ENCODE peak calls at places on chromosome 15, in six cellular contexts. One of them, this sample, is unnamed.

GRCh38 chr15:75884041-75884440 is 19.6 kb upstream of the FBXO22 start:
- DNase-seq in fibroblast of lung: peak
- DNase-seq in thoracic aorta: no peak
- DNase-seq in A673: no peak
- DNase-seq in endodermal cell: no peak
- DNase-seq in OCI-LY7: no peak
- DNase-seq in this sample: no peak

GRCh38 chr15:71149645-71150557 is 34.6 kb downstream of the THSD4 start:
- DNase-seq in fibroblast of lung: peak
- DNase-seq in thoracic aorta: no peak
- DNase-seq in A673: no peak
- DNase-seq in endodermal cell: no peak
- DNase-seq in OCI-LY7: no peak
- DNase-seq in this sample: peak

GRCh38 chr15:95565201-95565600 is 765.3 kb upstream of the NR2F2 start:
- DNase-seq in fibroblast of lung: peak
- DNase-seq in thoracic aorta: no peak
- DNase-seq in A673: no peak
- DNase-seq in endodermal cell: no peak
- DNase-seq in OCI-LY7: no peak
- DNase-seq in this sample: no peak

GRCh38 chr15:78641876-78642275 is 866 bp upstream of the CHRNB4 start:
- DNase-seq in fibroblast of lung: no peak
- DNase-seq in thoracic aorta: no peak
- DNase-seq in A673: no peak
- DNase-seq in endodermal cell: no peak
- DNase-seq in OCI-LY7: no peak
- DNase-seq in this sample: no peak

GRCh38 chr15:63979227-63979793 is 67.0 kb downstream of the DAPK2 start:
- DNase-seq in fibroblast of lung: no peak
- DNase-seq in thoracic aorta: no peak
- DNase-seq in A673: no peak
- DNase-seq in endodermal cell: peak
- DNase-seq in OCI-LY7: no peak
- DNase-seq in this sample: no peak

GRCh38 chr15:67091073-67091965 is 25.9 kb downstream of the SMAD3 start:
- DNase-seq in fibroblast of lung: peak
- DNase-seq in thoracic aorta: no peak
- DNase-seq in A673: no peak
- DNase-seq in endodermal cell: no peak
- DNase-seq in OCI-LY7: no peak
- DNase-seq in this sample: peak

GRCh38 chr15:70334286-70334685 is 236.6 kb upstream of the TLE3 start:
- DNase-seq in fibroblast of lung: no peak
- DNase-seq in thoracic aorta: no peak
- DNase-seq in A673: no peak
- DNase-seq in endodermal cell: no peak
- DNase-seq in OCI-LY7: no peak
- DNase-seq in this sample: no peak

GRCh38 chr15:41510728-41511127 is 2.9 kb downstream of the LTK start:
- DNase-seq in fibroblast of lung: no peak
- DNase-seq in thoracic aorta: no peak
- DNase-seq in A673: no peak
- DNase-seq in endodermal cell: no peak
- DNase-seq in OCI-LY7: no peak
- DNase-seq in this sample: no peak

GRCh38 chr15:67224889-67225288 is 29.6 kb downstream of the AAGAB start:
- DNase-seq in fibroblast of lung: no peak
- DNase-seq in thoracic aorta: no peak
- DNase-seq in A673: no peak
- DNase-seq in endodermal cell: no peak
- DNase-seq in OCI-LY7: no peak
- DNase-seq in this sample: no peak

GRCh38 chr15:40340038-40340739 is 550 bp downstream of the CCDC9B start:
- DNase-seq in fibroblast of lung: peak
- DNase-seq in thoracic aorta: peak
- DNase-seq in A673: peak
- DNase-seq in endodermal cell: no peak
- DNase-seq in OCI-LY7: no peak
- DNase-seq in this sample: peak

GRCh38 chr15:52118969-52119749 is 6.6 kb upstream of the BCL2L10 start:
- DNase-seq in fibroblast of lung: no peak
- DNase-seq in thoracic aorta: no peak
- DNase-seq in A673: peak
- DNase-seq in endodermal cell: no peak
- DNase-seq in OCI-LY7: no peak
- DNase-seq in this sample: no peak

GRCh38 chr15:81776961-81777360 is 268.9 kb downstream of the MEX3B start:
- DNase-seq in fibroblast of lung: no peak
- DNase-seq in thoracic aorta: no peak
- DNase-seq in A673: no peak
- DNase-seq in endodermal cell: no peak
- DNase-seq in OCI-LY7: no peak
- DNase-seq in this sample: no peak

GRCh38 chr15:69830425-69830824 is 267.3 kb downstream of the TLE3 start:
- DNase-seq in fibroblast of lung: no peak
- DNase-seq in thoracic aorta: no peak
- DNase-seq in A673: no peak
- DNase-seq in endodermal cell: no peak
- DNase-seq in OCI-LY7: no peak
- DNase-seq in this sample: no peak

GRCh38 chr15:65330934-65331645 is 26.6 kb downstream of the RNU5B-1 start:
- DNase-seq in fibroblast of lung: no peak
- DNase-seq in thoracic aorta: no peak
- DNase-seq in A673: no peak
- DNase-seq in endodermal cell: peak
- DNase-seq in OCI-LY7: no peak
- DNase-seq in this sample: no peak

GRCh38 chr15:34039506-34040123 is 611 bp upstream of the AVEN start:
- DNase-seq in fibroblast of lung: peak
- DNase-seq in thoracic aorta: no peak
- DNase-seq in A673: no peak
- DNase-seq in endodermal cell: no peak
- DNase-seq in OCI-LY7: peak
- DNase-seq in this sample: no peak

GRCh38 chr15:66369773-66370651 is 13.5 kb upstream of the TIPIN start:
- DNase-seq in fibroblast of lung: peak
- DNase-seq in thoracic aorta: no peak
- DNase-seq in A673: peak
- DNase-seq in endodermal cell: no peak
- DNase-seq in OCI-LY7: peak
- DNase-seq in this sample: no peak

GRCh38 chr15:35211240-35211952 is 126.3 kb upstream of the NANOGP8 start:
- DNase-seq in fibroblast of lung: no peak
- DNase-seq in thoracic aorta: no peak
- DNase-seq in A673: no peak
- DNase-seq in endodermal cell: no peak
- DNase-seq in OCI-LY7: no peak
- DNase-seq in this sample: no peak

GRCh38 chr15:57218826-57219576 is 157.3 kb upstream of the CGNL1 start:
- DNase-seq in fibroblast of lung: peak
- DNase-seq in thoracic aorta: no peak
- DNase-seq in A673: peak
- DNase-seq in endodermal cell: peak
- DNase-seq in OCI-LY7: peak
- DNase-seq in this sample: no peak

GRCh38 chr15:65132841-65133549 is 613 bp downstream of the PDCD7 start:
- DNase-seq in fibroblast of lung: peak
- DNase-seq in thoracic aorta: no peak
- DNase-seq in A673: peak
- DNase-seq in endodermal cell: peak
- DNase-seq in OCI-LY7: peak
- DNase-seq in this sample: peak

GRCh38 chr15:61228025-61228901 is 839 bp downstream of the RORA start:
- DNase-seq in fibroblast of lung: peak
- DNase-seq in thoracic aorta: no peak
- DNase-seq in A673: peak
- DNase-seq in endodermal cell: peak
- DNase-seq in OCI-LY7: no peak
- DNase-seq in this sample: peak

GRCh38 chr15:90895571-90896117 is 7.5 kb upstream of the MAN2A2 start:
- DNase-seq in fibroblast of lung: no peak
- DNase-seq in thoracic aorta: no peak
- DNase-seq in A673: peak
- DNase-seq in endodermal cell: peak
- DNase-seq in OCI-LY7: no peak
- DNase-seq in this sample: no peak

GRCh38 chr15:76345880-76346665 is 9.5 kb downstream of the ISL2 start:
- DNase-seq in fibroblast of lung: no peak
- DNase-seq in thoracic aorta: no peak
- DNase-seq in A673: no peak
- DNase-seq in endodermal cell: peak
- DNase-seq in OCI-LY7: no peak
- DNase-seq in this sample: no peak

GRCh38 chr15:57784081-57784488 is 77.6 kb downstream of the POLR2M start:
- DNase-seq in fibroblast of lung: no peak
- DNase-seq in thoracic aorta: no peak
- DNase-seq in A673: peak
- DNase-seq in endodermal cell: no peak
- DNase-seq in OCI-LY7: no peak
- DNase-seq in this sample: no peak

GRCh38 chr15:56241374-56242085 is 2.1 kb downstream of the RFX7 start:
- DNase-seq in fibroblast of lung: peak
- DNase-seq in thoracic aorta: no peak
- DNase-seq in A673: no peak
- DNase-seq in endodermal cell: no peak
- DNase-seq in OCI-LY7: peak
- DNase-seq in this sample: no peak

GRCh38 chr15:53787349-53787748 is 27.9 kb upstream of the WDR72 start:
- DNase-seq in fibroblast of lung: no peak
- DNase-seq in thoracic aorta: no peak
- DNase-seq in A673: no peak
- DNase-seq in endodermal cell: no peak
- DNase-seq in OCI-LY7: no peak
- DNase-seq in this sample: no peak

GRCh38 chr15:91824256-91824655 is 29.3 kb upstream of the SLCO3A1 start:
- DNase-seq in fibroblast of lung: no peak
- DNase-seq in thoracic aorta: no peak
- DNase-seq in A673: no peak
- DNase-seq in endodermal cell: no peak
- DNase-seq in OCI-LY7: no peak
- DNase-seq in this sample: no peak

GRCh38 chr15:95269247-95270155 is 1038.1 kb downstream of the MCTP2 start:
- DNase-seq in fibroblast of lung: no peak
- DNase-seq in thoracic aorta: no peak
- DNase-seq in A673: no peak
- DNase-seq in endodermal cell: no peak
- DNase-seq in OCI-LY7: no peak
- DNase-seq in this sample: no peak

DNA sequence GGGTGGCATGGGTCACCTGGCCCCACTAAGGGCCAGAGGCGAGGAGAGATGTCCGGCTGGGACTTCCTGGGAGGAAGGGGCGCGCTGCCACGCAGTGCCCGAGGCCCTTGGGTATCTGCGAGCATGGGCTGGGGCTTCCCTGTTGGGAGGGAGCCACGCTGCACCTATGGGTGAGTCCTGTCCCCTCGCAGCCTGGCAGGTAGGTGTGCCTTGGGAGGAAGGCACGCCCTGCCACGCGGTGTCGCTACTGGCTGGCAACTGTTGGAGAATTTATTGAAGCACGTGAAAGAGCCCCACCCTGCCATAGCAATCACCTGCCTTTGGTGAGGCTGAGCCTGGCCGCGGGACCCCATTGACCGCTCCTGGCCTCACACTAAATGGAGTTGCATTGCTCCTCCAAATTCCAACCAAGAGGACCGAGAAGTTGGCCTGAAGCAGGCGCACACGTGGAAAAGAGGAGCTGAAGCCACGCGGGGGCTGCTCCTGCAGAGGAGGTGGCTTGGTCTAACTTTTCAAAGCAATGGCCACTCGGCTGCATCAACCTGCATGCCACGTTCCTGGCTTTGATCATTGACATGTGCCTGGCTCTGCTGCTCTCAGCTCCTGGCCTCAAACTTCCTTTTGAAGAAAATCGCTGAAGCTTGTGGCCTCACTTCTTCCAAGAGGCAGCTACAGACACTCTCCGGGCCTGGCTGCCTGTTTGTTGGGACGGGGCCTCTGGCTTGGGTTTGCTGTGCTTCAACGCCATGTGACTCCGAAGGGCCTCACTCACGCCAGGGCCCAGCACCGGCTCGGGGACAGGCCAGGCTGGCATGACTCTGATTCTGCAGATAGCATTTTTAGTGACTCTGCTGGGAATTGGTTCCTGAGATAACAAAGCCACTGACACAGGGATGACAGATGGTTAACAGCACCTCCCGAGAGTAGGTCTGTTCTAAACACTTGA is 134.1 kb downstream of the TJP1 start:
- DNase-seq in fibroblast of lung: no peak
- DNase-seq in thoracic aorta: no peak
- DNase-seq in A673: no peak
- DNase-seq in endodermal cell: no peak
- DNase-seq in OCI-LY7: no peak
- DNase-seq in this sample: peak
- H3K27ac ChIP-seq in fibroblast of lung: no peak
- H3K27ac ChIP-seq in thoracic aorta: no peak
- H3K27ac ChIP-seq in A673: no peak
- H3K27ac ChIP-seq in endodermal cell: no peak
- H3K27ac ChIP-seq in OCI-LY7: no peak
- H3K27ac ChIP-seq in this sample: peak

GRCh38 chr15:59105839-59106238 is 893 bp downstream of the CCNB2 start:
- DNase-seq in fibroblast of lung: no peak
- DNase-seq in thoracic aorta: no peak
- DNase-seq in A673: peak
- DNase-seq in endodermal cell: no peak
- DNase-seq in OCI-LY7: peak
- DNase-seq in this sample: no peak
- TF ChIP-seq CTCF in fibroblast of lung: peak
- TF ChIP-seq CTCF in thoracic aorta: no peak
- TF ChIP-seq CTCF in A673: no peak
- TF ChIP-seq CTCF in endodermal cell: peak
- TF ChIP-seq CTCF in OCI-LY7: peak
- TF ChIP-seq CTCF in this sample: no peak

GRCh38 chr15:94052711-94053110 is 178.7 kb upstream of the MCTP2 start:
- DNase-seq in fibroblast of lung: no peak
- DNase-seq in thoracic aorta: no peak
- DNase-seq in A673: no peak
- DNase-seq in endodermal cell: no peak
- DNase-seq in OCI-LY7: no peak
- DNase-seq in this sample: no peak

GRCh38 chr15:94042163-94042954 is 189.0 kb upstream of the MCTP2 start:
- DNase-seq in fibroblast of lung: peak
- DNase-seq in thoracic aorta: no peak
- DNase-seq in A673: no peak
- DNase-seq in endodermal cell: no peak
- DNase-seq in OCI-LY7: no peak
- DNase-seq in this sample: no peak

GRCh38 chr15:94041731-94042130 is 189.6 kb upstream of the MCTP2 start:
- DNase-seq in fibroblast of lung: no peak
- DNase-seq in thoracic aorta: no peak
- DNase-seq in A673: no peak
- DNase-seq in endodermal cell: no peak
- DNase-seq in OCI-LY7: no peak
- DNase-seq in this sample: no peak

GRCh38 chr15:94047566-94047965 is 183.8 kb upstream of the MCTP2 start:
- DNase-seq in fibroblast of lung: no peak
- DNase-seq in thoracic aorta: no peak
- DNase-seq in A673: peak
- DNase-seq in endodermal cell: no peak
- DNase-seq in OCI-LY7: no peak
- DNase-seq in this sample: no peak
- H3K27ac ChIP-seq in fibroblast of lung: no peak
- H3K27ac ChIP-seq in thoracic aorta: no peak
- H3K27ac ChIP-seq in A673: no peak
- H3K27ac ChIP-seq in endodermal cell: no peak
- H3K27ac ChIP-seq in OCI-LY7: no peak
- H3K27ac ChIP-seq in this sample: no peak

GRCh38 chr15:29596266-29596665 is 226.0 kb downstream of the TJP1 start:
- DNase-seq in fibroblast of lung: no peak
- DNase-seq in thoracic aorta: no peak
- DNase-seq in A673: no peak
- DNase-seq in endodermal cell: no peak
- DNase-seq in OCI-LY7: peak
- DNase-seq in this sample: no peak
- TF ChIP-seq CTCF in fibroblast of lung: no peak
- TF ChIP-seq CTCF in thoracic aorta: no peak
- TF ChIP-seq CTCF in A673: peak
- TF ChIP-seq CTCF in endodermal cell: no peak
- TF ChIP-seq CTCF in OCI-LY7: peak
- TF ChIP-seq CTCF in this sample: peak

This sample was measured in pancreas.